ENCODE peak calls at places on chromosomes 6 and 20, in nine cellular contexts. One of them, this sample, is unnamed.

GRCh38 chr6:170269151-170269872 is 21.6 kb downstream of the DLL1 start:
- DNase-seq in H1: no peak
- DNase-seq in K562: no peak
- DNase-seq in A549: no peak
- DNase-seq in HepG2: no peak
- DNase-seq in ovary: no peak
- DNase-seq in stomach: no peak
- DNase-seq in tibial nerve: no peak
- DNase-seq in upper lobe of left lung: no peak
- DNase-seq in this sample: peak; percentile 61

GRCh38 chr6:15245361-15246216 is at the start of gene JARID2:
- DNase-seq in stomach: peak; percentile 99
- DNase-seq in HepG2: peak; percentile 97
- DNase-seq in H1: peak; percentile 91
- DNase-seq in A549: peak; percentile 97
- DNase-seq in K562: peak; percentile 75
- DNase-seq in upper lobe of left lung: peak; percentile 99
- DNase-seq in ovary: peak; percentile 97
- DNase-seq in tibial nerve: peak; percentile 99
- DNase-seq in this sample: peak; percentile 99

GRCh38 chr20:33133616-33133941 is 34.4 kb upstream of the BPIFA2 start:
- DNase-seq in K562: no peak
- DNase-seq in tibial nerve: no peak
- DNase-seq in H1: no peak
- DNase-seq in stomach: no peak
- DNase-seq in upper lobe of left lung: no peak
- DNase-seq in A549: no peak
- DNase-seq in HepG2: no peak
- DNase-seq in ovary: no peak
- DNase-seq in this sample: no peak

GRCh38 chr6:44100088-44100550 is 27.1 kb downstream of the MRPL14 start:
- DNase-seq in upper lobe of left lung: no peak
- DNase-seq in tibial nerve: no peak
- DNase-seq in ovary: no peak
- DNase-seq in H1: no peak
- DNase-seq in A549: peak; percentile 39
- DNase-seq in HepG2: peak; percentile 69
- DNase-seq in K562: peak; percentile 62
- DNase-seq in stomach: peak; percentile 59
- DNase-seq in this sample: no peak

GRCh38 chr6:122365775-122366403 is 33.6 kb upstream of the HSF2 start:
- DNase-seq in H1: no peak
- DNase-seq in stomach: no peak
- DNase-seq in tibial nerve: no peak
- DNase-seq in A549: no peak
- DNase-seq in upper lobe of left lung: no peak
- DNase-seq in HepG2: peak; percentile 10
- DNase-seq in ovary: no peak
- DNase-seq in K562: no peak
- DNase-seq in this sample: no peak

GRCh38 chr6:1836690-1837089 is 227.0 kb downstream of the FOXC1 start:
- DNase-seq in H1: no peak
- DNase-seq in A549: no peak
- DNase-seq in ovary: no peak
- DNase-seq in tibial nerve: no peak
- DNase-seq in stomach: no peak
- DNase-seq in HepG2: no peak
- DNase-seq in upper lobe of left lung: no peak
- DNase-seq in K562: no peak
- DNase-seq in this sample: no peak

GRCh38 chr6:113184291-113184690 is 672.9 kb upstream of the MARCKS start:
- DNase-seq in H1: no peak
- DNase-seq in upper lobe of left lung: no peak
- DNase-seq in stomach: no peak
- DNase-seq in K562: no peak
- DNase-seq in HepG2: no peak
- DNase-seq in tibial nerve: no peak
- DNase-seq in A549: peak; percentile 5
- DNase-seq in ovary: no peak
- DNase-seq in this sample: no peak

GRCh38 chr20:4047614-4048013 is 32.3 kb upstream of the RNF24 start:
- DNase-seq in upper lobe of left lung: no peak
- DNase-seq in tibial nerve: no peak
- DNase-seq in H1: no peak
- DNase-seq in stomach: no peak
- DNase-seq in A549: no peak
- DNase-seq in ovary: no peak
- DNase-seq in K562: no peak
- DNase-seq in HepG2: no peak
- DNase-seq in this sample: no peak

GRCh38 chr6:30685157-30685976 is 1.1 kb downstream of the PPP1R18 start:
- DNase-seq in ovary: peak; percentile 52
- DNase-seq in HepG2: no peak
- DNase-seq in K562: no peak
- DNase-seq in upper lobe of left lung: no peak
- DNase-seq in H1: no peak
- DNase-seq in A549: no peak
- DNase-seq in tibial nerve: no peak
- DNase-seq in stomach: no peak
- DNase-seq in this sample: peak; percentile 36

DNA sequence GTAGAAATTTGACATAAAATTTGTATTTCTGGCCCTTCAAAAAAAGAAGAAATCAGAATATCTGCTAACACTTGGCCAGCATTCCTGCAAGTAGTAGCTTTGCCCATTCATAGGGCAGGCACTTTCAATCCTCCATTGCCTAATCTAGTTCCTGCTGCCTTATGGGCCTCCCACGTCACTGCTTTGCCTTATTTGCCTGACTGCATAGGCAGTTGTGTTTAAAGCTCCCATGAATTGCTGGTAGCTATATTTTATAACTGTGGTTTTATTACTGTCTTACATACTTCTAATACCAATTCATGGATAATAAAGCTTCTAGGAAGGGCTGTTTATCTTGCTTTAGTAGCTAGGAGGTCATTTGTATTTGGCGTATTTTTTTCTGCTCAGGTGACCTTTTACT is 7.7 kb upstream of the SLC35A1 start:
- DNase-seq in K562: no peak
- DNase-seq in A549: no peak
- DNase-seq in tibial nerve: no peak
- DNase-seq in HepG2: no peak
- DNase-seq in upper lobe of left lung: no peak
- DNase-seq in H1: no peak
- DNase-seq in stomach: no peak
- DNase-seq in ovary: no peak
- DNase-seq in this sample: peak; percentile 74
- TF ChIP-seq EP300 in K562: no peak
- TF ChIP-seq EP300 in A549: no peak
- TF ChIP-seq EP300 in tibial nerve: no peak
- TF ChIP-seq EP300 in HepG2: no peak
- TF ChIP-seq EP300 in upper lobe of left lung: no peak
- TF ChIP-seq EP300 in H1: no peak
- TF ChIP-seq EP300 in stomach: no peak
- TF ChIP-seq EP300 in ovary: no peak
- TF ChIP-seq EP300 in this sample: no peak

GRCh38 chr20:53194310-53194709 is 222.2 kb downstream of the TSHZ2 start:
- DNase-seq in K562: no peak
- DNase-seq in H1: no peak
- DNase-seq in A549: no peak
- DNase-seq in ovary: no peak
- DNase-seq in tibial nerve: no peak
- DNase-seq in upper lobe of left lung: no peak
- DNase-seq in stomach: no peak
- DNase-seq in HepG2: no peak
- DNase-seq in this sample: no peak

GRCh38 chr20:53201588-53201987 is 229.4 kb downstream of the TSHZ2 start:
- DNase-seq in ovary: no peak
- DNase-seq in tibial nerve: no peak
- DNase-seq in K562: no peak
- DNase-seq in upper lobe of left lung: no peak
- DNase-seq in stomach: no peak
- DNase-seq in HepG2: no peak
- DNase-seq in A549: no peak
- DNase-seq in H1: no peak
- DNase-seq in this sample: no peak

GRCh38 chr20:53191957-53192356 is 219.8 kb downstream of the TSHZ2 start:
- DNase-seq in A549: no peak
- DNase-seq in K562: no peak
- DNase-seq in HepG2: no peak
- DNase-seq in upper lobe of left lung: no peak
- DNase-seq in H1: no peak
- DNase-seq in ovary: no peak
- DNase-seq in stomach: no peak
- DNase-seq in tibial nerve: no peak
- DNase-seq in this sample: no peak

GRCh38 chr20:53194891-53195290 is 222.7 kb downstream of the TSHZ2 start:
- DNase-seq in stomach: no peak
- DNase-seq in HepG2: no peak
- DNase-seq in ovary: no peak
- DNase-seq in upper lobe of left lung: no peak
- DNase-seq in A549: no peak
- DNase-seq in H1: no peak
- DNase-seq in K562: no peak
- DNase-seq in tibial nerve: no peak
- DNase-seq in this sample: no peak

DNA sequence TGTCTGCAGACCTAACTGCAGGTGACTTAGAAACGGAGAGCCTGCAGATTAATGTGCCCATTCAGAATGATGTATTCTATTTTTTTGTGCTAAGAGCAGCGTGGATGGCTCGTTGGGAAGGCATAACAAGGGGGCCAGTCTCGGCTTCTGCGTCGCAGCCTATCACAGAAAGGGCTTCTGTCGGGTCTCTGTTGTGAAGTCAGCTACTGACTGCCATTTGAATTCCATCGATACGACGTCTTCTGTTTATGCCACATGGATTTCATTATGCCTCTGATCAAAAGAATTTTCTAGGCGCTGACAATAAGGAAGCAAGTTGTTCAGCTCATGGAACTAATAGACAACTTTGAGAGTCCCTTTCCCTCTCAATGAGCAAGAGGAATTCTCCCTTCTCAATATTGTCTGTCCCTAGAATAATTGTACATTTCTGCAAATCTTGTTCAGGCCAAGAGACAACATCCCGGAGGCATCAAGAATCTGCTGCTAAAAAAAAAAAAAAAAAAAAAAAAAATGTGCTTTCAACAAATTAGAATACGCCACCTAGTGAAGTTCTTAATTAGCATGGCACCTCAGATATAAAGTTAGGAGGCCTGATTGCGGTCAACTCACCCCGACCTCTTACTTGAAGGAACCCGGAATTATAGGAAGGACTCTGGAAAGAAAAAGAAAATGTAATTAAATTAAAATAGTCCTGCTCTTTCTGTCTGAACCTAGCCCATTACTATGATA is 223.9 kb downstream of the TSHZ2 start:
- DNase-seq in tibial nerve: no peak
- DNase-seq in A549: no peak
- DNase-seq in ovary: no peak
- DNase-seq in K562: peak; percentile 49
- DNase-seq in stomach: no peak
- DNase-seq in HepG2: no peak
- DNase-seq in H1: no peak
- DNase-seq in upper lobe of left lung: no peak
- DNase-seq in this sample: no peak
- TF ChIP-seq CTCF in tibial nerve: no peak
- TF ChIP-seq CTCF in A549: no peak
- TF ChIP-seq CTCF in ovary: no peak
- TF ChIP-seq CTCF in K562: peak; percentile 63
- TF ChIP-seq CTCF in stomach: no peak
- TF ChIP-seq CTCF in HepG2: no peak
- TF ChIP-seq CTCF in H1: no peak
- TF ChIP-seq CTCF in upper lobe of left lung: no peak
- TF ChIP-seq CTCF in this sample: no peak

GRCh38 chr20:38180781-38181180 is 15.7 kb upstream of the TGM2 start:
- DNase-seq in A549: no peak
- DNase-seq in ovary: no peak
- DNase-seq in upper lobe of left lung: no peak
- DNase-seq in stomach: no peak
- DNase-seq in H1: no peak
- DNase-seq in K562: no peak
- DNase-seq in tibial nerve: no peak
- DNase-seq in HepG2: no peak
- DNase-seq in this sample: no peak

GRCh38 chr20:38178065-38178471 is 13.0 kb upstream of the TGM2 start:
- DNase-seq in stomach: no peak
- DNase-seq in K562: no peak
- DNase-seq in A549: no peak
- DNase-seq in tibial nerve: no peak
- DNase-seq in upper lobe of left lung: no peak
- DNase-seq in HepG2: no peak
- DNase-seq in H1: no peak
- DNase-seq in ovary: no peak
- DNase-seq in this sample: no peak

GRCh38 chr20:38181207-38181693 is 16.2 kb upstream of the TGM2 start:
- DNase-seq in K562: no peak
- DNase-seq in tibial nerve: no peak
- DNase-seq in HepG2: no peak
- DNase-seq in stomach: no peak
- DNase-seq in A549: no peak
- DNase-seq in ovary: no peak
- DNase-seq in upper lobe of left lung: peak; percentile 42
- DNase-seq in H1: no peak
- DNase-seq in this sample: no peak

GRCh38 chr20:38178581-38178980 is 13.5 kb upstream of the TGM2 start:
- DNase-seq in A549: no peak
- DNase-seq in HepG2: no peak
- DNase-seq in tibial nerve: no peak
- DNase-seq in upper lobe of left lung: no peak
- DNase-seq in K562: no peak
- DNase-seq in H1: no peak
- DNase-seq in stomach: no peak
- DNase-seq in ovary: no peak
- DNase-seq in this sample: no peak

GRCh38 chr20:38179846-38180245 is 14.8 kb upstream of the TGM2 start:
- DNase-seq in tibial nerve: no peak
- DNase-seq in upper lobe of left lung: no peak
- DNase-seq in HepG2: no peak
- DNase-seq in ovary: no peak
- DNase-seq in A549: no peak
- DNase-seq in K562: no peak
- DNase-seq in stomach: no peak
- DNase-seq in H1: no peak
- DNase-seq in this sample: no peak
- H3K4me3 ChIP-seq in tibial nerve: no peak overlapping the region
- H3K4me3 ChIP-seq in upper lobe of left lung: no peak overlapping the region
- H3K4me3 ChIP-seq in HepG2: no peak overlapping the region
- H3K4me3 ChIP-seq in ovary: no peak overlapping the region
- H3K4me3 ChIP-seq in A549: no peak overlapping the region
- H3K4me3 ChIP-seq in K562: no peak overlapping the region
- H3K4me3 ChIP-seq in stomach: no peak overlapping the region
- H3K4me3 ChIP-seq in H1: no peak overlapping the region
- H3K4me3 ChIP-seq in this sample: no peak overlapping the region

DNA sequence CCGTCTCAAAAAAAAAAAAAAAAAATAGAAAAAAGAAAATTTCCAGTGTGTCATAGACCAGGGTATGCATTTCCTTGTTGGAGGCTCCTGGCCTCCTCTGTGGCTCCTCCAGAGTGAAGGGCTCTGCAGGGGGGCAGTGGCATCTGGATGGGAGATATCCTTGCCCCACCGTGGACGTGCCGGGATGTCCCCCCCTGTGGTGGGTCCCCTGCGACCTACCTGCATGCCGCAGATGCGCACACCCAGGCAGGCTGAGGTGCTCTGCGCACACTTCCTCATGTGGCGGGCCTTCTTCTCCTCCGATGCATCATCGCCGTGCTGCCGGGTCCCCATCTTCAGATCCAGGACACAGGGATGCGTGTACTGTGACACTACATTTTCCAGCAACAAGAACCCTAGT is 13.7 kb upstream of the UQCC2 start:
- DNase-seq in K562: no peak
- DNase-seq in upper lobe of left lung: no peak
- DNase-seq in A549: no peak
- DNase-seq in H1: no peak
- DNase-seq in stomach: no peak
- DNase-seq in HepG2: no peak
- DNase-seq in ovary: no peak
- DNase-seq in tibial nerve: no peak
- DNase-seq in this sample: no peak
- TF ChIP-seq EP300 in K562: no peak
- TF ChIP-seq EP300 in upper lobe of left lung: no peak
- TF ChIP-seq EP300 in A549: no peak
- TF ChIP-seq EP300 in H1: no peak
- TF ChIP-seq EP300 in stomach: no peak
- TF ChIP-seq EP300 in HepG2: no peak
- TF ChIP-seq EP300 in ovary: no peak
- TF ChIP-seq EP300 in tibial nerve: no peak
- TF ChIP-seq EP300 in this sample: no peak

This sample was measured in transverse colon.